ENCODE peak calls at places on chromosomes 13 and 19, in four cellular contexts. A, P, L and E are unnamed samples.

GRCh38 chr13:26280295-26280694 is 26.4 kb downstream of the CDK8 start:
- DNase-seq in P (no peak), L (no peak), A (no peak), E (no peak)

GRCh38 chr13:69720278-69720983 is 387.2 kb upstream of the ATXN8OS start:
- DNase-seq in P (no peak), L (no peak), A (no peak), E (no peak)

GRCh38 chr13:83297591-83298305 is 584.5 kb downstream of the SLITRK1 start:
- DNase-seq in L (peak; percentile 10), A (no peak), P (no peak), E (no peak)

GRCh38 chr13:43374621-43375020 is 351.2 kb downstream of the DNAJC15 start:
- DNase-seq in A (no peak), P (peak; percentile 53), L (no peak), E (no peak)

GRCh38 chr13:110301606-110302131 is 5.3 kb downstream of the COL4A1 start:
- DNase-seq in L (no peak), A (no peak), P (no peak), E (no peak)

GRCh38 chr19:18989316-18989715 is 44.0 kb downstream of the SUGP2 start:
- DNase-seq in P (no peak), A (no peak), L (no peak), E (no peak)

GRCh38 chr13:37640499-37640898 is 41.9 kb upstream of the POSTN start:
- DNase-seq in A (no peak), P (peak; percentile 43), L (peak; percentile 71), E (no peak)

GRCh38 chr13:105972306-105972721 is 563.1 kb downstream of the EFNB2 start:
- DNase-seq in A (no peak), L (no peak), P (peak; percentile 11), E (no peak)

GRCh38 chr19:42540071-42540553 is 11.8 kb upstream of the CEACAM1 start:
- DNase-seq in P (no peak), L (peak; percentile 55), A (no peak), E (peak; percentile 8)

GRCh38 chr19:55209430-55210119 is at the start of gene PTPRH:
- DNase-seq in A (no peak), P (no peak), L (no peak), E (no peak)

GRCh38 chr19:57320180-57321084 is at the start of gene ZNF543:
- DNase-seq in A (peak; percentile 94), L (peak; percentile 99), P (peak; percentile 98), E (peak; percentile 98)

GRCh38 chr13:83048419-83048818 is 833.9 kb downstream of the SLITRK1 start:
- DNase-seq in L (no peak), A (no peak), P (no peak), E (no peak)

GRCh38 chr13:42553098-42554046 is 20.6 kb upstream of the TNFSF11 start:
- DNase-seq in P (no peak), A (no peak), L (no peak), E (no peak)

GRCh38 chr19:3470500-3471128 is 9.7 kb downstream of the SMIM24 start:
- DNase-seq in P (no peak), L (no peak), A (no peak), E (no peak)

GRCh38 chr13:33186851-33187250 is 98.7 kb downstream of the STARD13 start:
- DNase-seq in L (peak; percentile 62), P (no peak), A (no peak), E (no peak)

GRCh38 chr13:42574435-42575311 is 721 bp downstream of the TNFSF11 start:
- DNase-seq in P (no peak), A (no peak), L (peak; percentile 51), E (peak; percentile 32)

GRCh38 chr19:32130241-32130753 is 215.1 kb upstream of the ZNF507 start:
- DNase-seq in P (no peak), A (no peak), L (peak; percentile 46), E (no peak)

GRCh38 chr19:42191855-42192254 is 25.6 kb downstream of the DEDD2 start:
- DNase-seq in P (no peak), A (no peak), L (no peak), E (no peak)

GRCh38 chr13:109494955-109495354 is 291.4 kb downstream of the IRS2 start:
- DNase-seq in L (peak; percentile 54), P (peak; percentile 52), A (no peak), E (peak; percentile 23)

GRCh38 chr19:14542721-14543328 is 13.4 kb downstream of the TECR start:
- DNase-seq in P (peak; percentile 69), L (no peak), A (no peak), E (no peak)

GRCh38 chr13:31328549-31329229 is 128.9 kb downstream of the B3GLCT start:
- DNase-seq in L (peak; percentile 93), A (no peak), P (no peak), E (no peak)

GRCh38 chr13:39913928-39914327 is 258.5 kb downstream of the COG6 start:
- DNase-seq in A (no peak), P (no peak), L (no peak), E (no peak)